ENCODE peak calls at places on chromosomes 1 and 21, in four cellular contexts. W, V, U and T are unnamed samples.

GRCh38 chr21:46150073-46150472 is 5.3 kb downstream of the FTCD start:
- DNase-seq in W (no peak), V (no peak), U (no peak), T (no peak)

GRCh38 chr1:153344718-153345025 is 4.0 kb downstream of the PGLYRP4 start:
- DNase-seq in W (peak; percentile 1), V (peak; percentile 8), U (no peak), T (no peak)

GRCh38 chr1:32757213-32757895 is 54.8 kb upstream of the SYNC start:
- DNase-seq in W (no peak), V (no peak), U (no peak), T (no peak)

GRCh38 chr21:37767984-37768383 is 148.3 kb downstream of the KCNJ6 start:
- DNase-seq in W (no peak), V (no peak), U (no peak), T (no peak)

GRCh38 chr1:5915587-5916571 is 76.3 kb downstream of the NPHP4 start:
- DNase-seq in W (no peak), V (no peak), U (peak; percentile 54), T (peak; percentile 58)

GRCh38 chr21:39441502-39442475 is 3.8 kb downstream of the LCA5L start:
- DNase-seq in W (no peak), V (no peak), U (peak; percentile 63), T (peak; percentile 48)

GRCh38 chr1:64050601-64051000 is 152.8 kb upstream of the UBE2U start:
- DNase-seq in W (no peak), V (no peak), U (no peak), T (no peak)

GRCh38 chr1:37092937-37093336 is 58.6 kb upstream of the GRIK3 start:
- DNase-seq in W (no peak), V (no peak), U (no peak), T (no peak)

GRCh38 chr1:180178511-180179161 is 24.0 kb downstream of the QSOX1 start:
- DNase-seq in W (peak; percentile 34), V (peak; percentile 63), U (peak; percentile 29), T (peak; percentile 38)

GRCh38 chr21:45988366-45989347 is 7.1 kb downstream of the COL6A1 start:
- DNase-seq in W (no peak), V (no peak), U (no peak), T (no peak)

GRCh38 chr1:34787461-34788420 is 5.1 kb upstream of the GJA4 start:
- DNase-seq in W (no peak), V (no peak), U (peak; percentile 71), T (peak; percentile 24)

GRCh38 chr1:10610901-10611600 is 136.3 kb downstream of the PEX14 start:
- DNase-seq in W (no peak), V (no peak), U (no peak), T (no peak)

GRCh38 chr21:25456672-25457071 is 150.6 kb downstream of the MRPL39 start:
- DNase-seq in W (no peak), V (no peak), U (no peak), T (peak; percentile 67)